ENCODE peak calls at places on chromosomes 4 and X, in seven cellular contexts. One of them, this sample, is unnamed.
A peak's percentile ranks its signal among the peaks of the same experiment; 100 is the strongest.

GRCh38 chr4:101155368-101155767 is 192.0 kb downstream of the PPP3CA start:
- DNase-seq in mammary epithelial cell: peak; percentile 78
- DNase-seq in foreskin fibroblast: peak; percentile 44
- DNase-seq in neural crest cell: no peak
- DNase-seq in pancreas: no peak
- DNase-seq in left ventricle myocardium inferior: no peak
- DNase-seq in lung: no peak
- DNase-seq in this sample: peak; percentile 41

GRCh38 chr4:61938250-61938846 is 738.2 kb downstream of the ADGRL3 start:
- DNase-seq in neural crest cell: no peak
- DNase-seq in pancreas: no peak
- DNase-seq in left ventricle myocardium inferior: no peak
- DNase-seq in foreskin fibroblast: no peak
- DNase-seq in lung: no peak
- DNase-seq in mammary epithelial cell: no peak
- DNase-seq in this sample: no peak

GRCh38 chr4:8463811-8464210 is 23.2 kb downstream of the TRMT44 start:
- DNase-seq in lung: no peak
- DNase-seq in foreskin fibroblast: no peak
- DNase-seq in pancreas: no peak
- DNase-seq in mammary epithelial cell: no peak
- DNase-seq in neural crest cell: no peak
- DNase-seq in left ventricle myocardium inferior: no peak
- DNase-seq in this sample: no peak

GRCh38 chr4:126106658-126107057 is 791.9 kb downstream of the FAT4 start:
- DNase-seq in left ventricle myocardium inferior: no peak
- DNase-seq in lung: no peak
- DNase-seq in mammary epithelial cell: peak; percentile 2
- DNase-seq in foreskin fibroblast: no peak
- DNase-seq in neural crest cell: no peak
- DNase-seq in pancreas: no peak
- DNase-seq in this sample: no peak

GRCh38 chrX:35728481-35728880 is 69.7 kb upstream of the MAGEB16 start:
- DNase-seq in lung: no peak
- DNase-seq in left ventricle myocardium inferior: no peak
- DNase-seq in pancreas: no peak
- DNase-seq in foreskin fibroblast: no peak
- DNase-seq in mammary epithelial cell: no peak
- DNase-seq in neural crest cell: no peak
- DNase-seq in this sample: no peak

GRCh38 chr4:126470862-126471261 is 1156.1 kb downstream of the FAT4 start:
- DNase-seq in foreskin fibroblast: no peak
- DNase-seq in lung: no peak
- DNase-seq in left ventricle myocardium inferior: no peak
- DNase-seq in neural crest cell: no peak
- DNase-seq in mammary epithelial cell: no peak
- DNase-seq in pancreas: no peak
- DNase-seq in this sample: no peak

GRCh38 chrX:151206871-151207270 is 30.5 kb downstream of the GPR50 start:
- DNase-seq in mammary epithelial cell: no peak
- DNase-seq in lung: no peak
- DNase-seq in foreskin fibroblast: no peak
- DNase-seq in left ventricle myocardium inferior: no peak
- DNase-seq in pancreas: no peak
- DNase-seq in neural crest cell: no peak
- DNase-seq in this sample: no peak

GRCh38 chr4:48654015-48654664 is 125.9 kb downstream of the FRYL start:
- DNase-seq in foreskin fibroblast: no peak
- DNase-seq in left ventricle myocardium inferior: no peak
- DNase-seq in pancreas: no peak
- DNase-seq in neural crest cell: no peak
- DNase-seq in mammary epithelial cell: no peak
- DNase-seq in lung: no peak
- DNase-seq in this sample: no peak

GRCh38 chr4:165343353-165344191 is 16.1 kb downstream of the MSMO1 start:
- DNase-seq in left ventricle myocardium inferior: no peak
- DNase-seq in lung: no peak
- DNase-seq in mammary epithelial cell: no peak
- DNase-seq in neural crest cell: no peak
- DNase-seq in foreskin fibroblast: no peak
- DNase-seq in pancreas: no peak
- DNase-seq in this sample: no peak

GRCh38 chrX:38664285-38664684 is 102.9 kb downstream of the TSPAN7 start:
- DNase-seq in neural crest cell: peak; percentile 20
- DNase-seq in lung: no peak
- DNase-seq in left ventricle myocardium inferior: no peak
- DNase-seq in foreskin fibroblast: peak; percentile 11
- DNase-seq in mammary epithelial cell: peak; percentile 25
- DNase-seq in pancreas: no peak
- DNase-seq in this sample: peak; percentile 13

GRCh38 chr4:4659871-4660651 is 118.2 kb upstream of the STX18 start:
- DNase-seq in lung: no peak
- DNase-seq in foreskin fibroblast: peak; percentile 86
- DNase-seq in neural crest cell: no peak
- DNase-seq in left ventricle myocardium inferior: no peak
- DNase-seq in mammary epithelial cell: peak; percentile 70
- DNase-seq in pancreas: no peak
- DNase-seq in this sample: peak; percentile 61

GRCh38 chr4:78749972-78750727 is 26.0 kb upstream of the BMP2K start:
- DNase-seq in pancreas: no peak
- DNase-seq in neural crest cell: no peak
- DNase-seq in mammary epithelial cell: no peak
- DNase-seq in lung: no peak
- DNase-seq in foreskin fibroblast: no peak
- DNase-seq in left ventricle myocardium inferior: no peak
- DNase-seq in this sample: no peak

GRCh38 chrX:41933546-41933945 is 10.2 kb upstream of the CASK start:
- DNase-seq in pancreas: no peak
- DNase-seq in neural crest cell: no peak
- DNase-seq in left ventricle myocardium inferior: no peak
- DNase-seq in mammary epithelial cell: no peak
- DNase-seq in foreskin fibroblast: no peak
- DNase-seq in lung: no peak
- DNase-seq in this sample: no peak

GRCh38 chr4:75340561-75340960 is 173.6 kb downstream of the RCHY1 start:
- DNase-seq in foreskin fibroblast: no peak
- DNase-seq in left ventricle myocardium inferior: no peak
- DNase-seq in lung: no peak
- DNase-seq in neural crest cell: no peak
- DNase-seq in mammary epithelial cell: no peak
- DNase-seq in pancreas: no peak
- DNase-seq in this sample: no peak

GRCh38 chr4:165518658-165519057 is 139.8 kb downstream of the CPE start:
- DNase-seq in mammary epithelial cell: no peak
- DNase-seq in left ventricle myocardium inferior: no peak
- DNase-seq in foreskin fibroblast: no peak
- DNase-seq in lung: no peak
- DNase-seq in pancreas: no peak
- DNase-seq in neural crest cell: no peak
- DNase-seq in this sample: no peak

GRCh38 chrX:99901091-99901490 is 509.0 kb downstream of the PCDH19 start:
- DNase-seq in left ventricle myocardium inferior: no peak
- DNase-seq in lung: no peak
- DNase-seq in foreskin fibroblast: no peak
- DNase-seq in mammary epithelial cell: no peak
- DNase-seq in neural crest cell: no peak
- DNase-seq in pancreas: no peak
- DNase-seq in this sample: no peak

GRCh38 chr4:30553721-30554120 is 166.4 kb upstream of the PCDH7 start:
- DNase-seq in pancreas: no peak
- DNase-seq in foreskin fibroblast: no peak
- DNase-seq in mammary epithelial cell: no peak
- DNase-seq in neural crest cell: no peak
- DNase-seq in left ventricle myocardium inferior: no peak
- DNase-seq in lung: no peak
- DNase-seq in this sample: no peak

GRCh38 chr4:93788712-93789111 is 39.8 kb upstream of the ATOH1 start:
- DNase-seq in pancreas: no peak
- DNase-seq in neural crest cell: no peak
- DNase-seq in lung: no peak
- DNase-seq in foreskin fibroblast: no peak
- DNase-seq in left ventricle myocardium inferior: no peak
- DNase-seq in mammary epithelial cell: peak; percentile 12
- DNase-seq in this sample: no peak

GRCh38 chr4:26874110-26874509 is 13.5 kb downstream of the STIM2 start:
- DNase-seq in foreskin fibroblast: no peak
- DNase-seq in lung: no peak
- DNase-seq in neural crest cell: no peak
- DNase-seq in left ventricle myocardium inferior: no peak
- DNase-seq in pancreas: no peak
- DNase-seq in mammary epithelial cell: no peak
- DNase-seq in this sample: no peak

GRCh38 chr4:37245391-37245954 is 930 bp downstream of the NWD2 start:
- DNase-seq in pancreas: no peak
- DNase-seq in left ventricle myocardium inferior: no peak
- DNase-seq in lung: no peak
- DNase-seq in foreskin fibroblast: no peak
- DNase-seq in neural crest cell: no peak
- DNase-seq in mammary epithelial cell: no peak
- DNase-seq in this sample: no peak

GRCh38 chr4:82780398-82781231 is 18.0 kb downstream of the SCD5 start:
- DNase-seq in neural crest cell: no peak
- DNase-seq in mammary epithelial cell: no peak
- DNase-seq in lung: peak; percentile 67
- DNase-seq in pancreas: peak; percentile 90
- DNase-seq in foreskin fibroblast: no peak
- DNase-seq in left ventricle myocardium inferior: peak; percentile 82
- DNase-seq in this sample: no peak

GRCh38 chrX:15973299-15973698 is 118.7 kb upstream of the AP1S2 start:
- DNase-seq in neural crest cell: peak; percentile 10
- DNase-seq in pancreas: no peak
- DNase-seq in mammary epithelial cell: peak; percentile 48
- DNase-seq in foreskin fibroblast: peak; percentile 15
- DNase-seq in lung: no peak
- DNase-seq in left ventricle myocardium inferior: no peak
- DNase-seq in this sample: no peak

DNA sequence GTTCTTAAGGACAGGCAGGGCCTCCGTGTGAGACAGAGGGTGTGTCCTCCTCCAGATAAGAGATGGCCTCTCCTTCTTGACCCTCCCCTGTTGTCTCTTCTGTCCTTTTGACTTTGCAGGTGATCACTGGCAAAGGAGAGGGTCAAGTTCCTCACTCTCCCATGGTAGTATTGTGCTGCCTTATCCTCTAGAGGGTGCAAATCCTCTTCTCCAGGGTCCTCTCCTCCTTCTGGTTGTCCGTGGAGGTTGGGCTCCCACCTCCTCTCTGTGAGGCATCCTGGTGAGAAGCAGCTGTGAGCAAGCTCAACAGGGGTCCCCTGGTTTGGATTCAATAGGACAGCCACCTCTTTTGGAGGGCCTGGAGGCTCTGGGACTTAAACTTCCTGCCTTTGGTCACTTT is 44.8 kb downstream of the ZNF182 start:
- DNase-seq in lung: no peak
- DNase-seq in mammary epithelial cell: no peak
- DNase-seq in pancreas: no peak
- DNase-seq in neural crest cell: no peak
- DNase-seq in foreskin fibroblast: no peak
- DNase-seq in left ventricle myocardium inferior: no peak
- DNase-seq in this sample: no peak
- TF ChIP-seq CTCF in lung: peak; percentile 1
- TF ChIP-seq CTCF in mammary epithelial cell: no peak
- TF ChIP-seq CTCF in pancreas: no peak
- TF ChIP-seq CTCF in neural crest cell: peak; percentile 17
- TF ChIP-seq CTCF in foreskin fibroblast: no peak
- TF ChIP-seq CTCF in left ventricle myocardium inferior: peak; percentile 17
- TF ChIP-seq CTCF in this sample: peak; percentile 15

DNA sequence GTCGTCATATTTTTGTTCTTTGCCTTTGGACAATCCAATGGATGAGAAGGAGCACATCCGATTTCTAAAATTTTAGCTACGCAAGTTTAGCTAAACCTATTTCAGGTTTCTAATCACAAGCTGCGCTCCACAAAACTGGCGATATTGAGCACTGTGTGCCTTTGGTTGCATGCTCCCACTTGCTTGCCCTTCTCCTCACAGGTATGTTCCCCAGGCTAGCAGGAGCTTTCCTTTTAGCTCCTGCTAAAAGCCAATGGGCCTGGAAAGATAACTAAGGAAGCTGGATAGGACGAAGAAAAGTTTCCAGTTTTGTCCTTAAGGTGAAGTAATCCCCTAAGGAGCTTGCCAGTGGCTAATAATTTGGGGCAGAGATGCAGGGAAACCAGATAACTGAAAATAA is 975.2 kb downstream of the FSTL5 start:
- DNase-seq in lung: no peak
- DNase-seq in pancreas: no peak
- DNase-seq in foreskin fibroblast: no peak
- DNase-seq in left ventricle myocardium inferior: no peak
- DNase-seq in mammary epithelial cell: no peak
- DNase-seq in neural crest cell: no peak
- DNase-seq in this sample: no peak
- TF ChIP-seq CTCF in lung: no peak
- TF ChIP-seq CTCF in pancreas: no peak
- TF ChIP-seq CTCF in foreskin fibroblast: no peak
- TF ChIP-seq CTCF in left ventricle myocardium inferior: no peak
- TF ChIP-seq CTCF in mammary epithelial cell: no peak
- TF ChIP-seq CTCF in neural crest cell: no peak
- TF ChIP-seq CTCF in this sample: no peak

GRCh38 chr4:185079271-185079905 is 61.1 kb downstream of the HELT start:
- DNase-seq in left ventricle myocardium inferior: no peak
- DNase-seq in lung: no peak
- DNase-seq in pancreas: no peak
- DNase-seq in neural crest cell: no peak
- DNase-seq in foreskin fibroblast: no peak
- DNase-seq in mammary epithelial cell: no peak
- DNase-seq in this sample: no peak
- TF ChIP-seq CTCF in left ventricle myocardium inferior: no peak
- TF ChIP-seq CTCF in lung: no peak
- TF ChIP-seq CTCF in pancreas: no peak
- TF ChIP-seq CTCF in neural crest cell: no peak
- TF ChIP-seq CTCF in foreskin fibroblast: no peak
- TF ChIP-seq CTCF in mammary epithelial cell: no peak
- TF ChIP-seq CTCF in this sample: no peak

DNA sequence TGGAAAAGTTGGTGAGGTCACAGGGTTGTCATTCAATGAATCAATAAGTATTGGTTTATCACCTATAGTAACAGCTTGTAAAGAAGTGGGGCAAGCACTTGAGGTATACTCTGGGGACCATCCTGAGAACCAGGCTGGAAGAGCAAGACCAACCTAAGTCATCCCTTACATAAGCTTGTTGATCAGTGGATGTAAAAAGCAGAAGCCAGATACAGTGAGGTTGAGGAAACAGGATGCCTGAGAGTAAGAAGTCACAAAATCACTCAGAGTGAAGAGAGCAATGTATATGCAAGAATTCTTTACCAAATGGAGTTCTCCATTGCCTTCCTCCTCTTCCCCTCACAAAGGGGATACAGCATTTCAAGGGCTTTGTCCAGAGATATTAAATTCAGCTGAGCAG is 76.3 kb upstream of the PACRGL start:
- DNase-seq in neural crest cell: no peak
- DNase-seq in lung: no peak
- DNase-seq in pancreas: no peak
- DNase-seq in left ventricle myocardium inferior: no peak
- DNase-seq in foreskin fibroblast: no peak
- DNase-seq in mammary epithelial cell: no peak
- DNase-seq in this sample: no peak
- TF ChIP-seq CTCF in neural crest cell: no peak
- TF ChIP-seq CTCF in lung: no peak
- TF ChIP-seq CTCF in pancreas: no peak
- TF ChIP-seq CTCF in left ventricle myocardium inferior: no peak
- TF ChIP-seq CTCF in foreskin fibroblast: no peak
- TF ChIP-seq CTCF in mammary epithelial cell: no peak
- TF ChIP-seq CTCF in this sample: no peak

This sample was measured in AG09309.